ENCODE peak calls at places on chromosomes 1 and 21, in ten cellular contexts. D, F, E, U, H, Z, A, I, L and M are unnamed samples.

GRCh38 chr1:56334027-56334426 is 245.3 kb downstream of the PLPP3 start:
- DNase-seq in D (no peak), F (no peak), E (no peak), U (no peak), H (no peak), Z (no peak), A (no peak), I (no peak), L (no peak), M (no peak)

GRCh38 chr21:41916888-41917433 is 36.9 kb downstream of the C2CD2 start:
- DNase-seq in D (no peak), F (no peak), E (no peak), U (no peak), H (no peak), Z (peak; percentile 40), A (no peak), I (no peak), L (no peak), M (no peak)

GRCh38 chr1:33349081-33349759 is 28.3 kb upstream of the A3GALT2 start:
- DNase-seq in D (peak; percentile 14), F (no peak), E (peak; percentile 57), U (no peak), H (peak; percentile 21), Z (peak; percentile 88), A (no peak), I (peak; percentile 22), L (peak; percentile 62), M (no peak)

GRCh38 chr1:22142315-22143064 is 407 bp downstream of the WNT4 start:
- DNase-seq in D (no peak), F (no peak), E (peak; percentile 34), U (no peak), H (peak; percentile 40), Z (no peak), A (no peak), I (no peak), L (peak; percentile 76), M (no peak)

GRCh38 chr1:58942759-58943191 is 158.9 kb upstream of the JUN start:
- DNase-seq in D (no peak), F (no peak), E (no peak), U (no peak), H (no peak), Z (no peak), A (no peak), I (no peak), L (no peak), M (no peak)

GRCh38 chr1:37999434-38000232 is 5.7 kb downstream of the FHL3 start:
- DNase-seq in D (no peak), F (no peak), E (no peak), U (no peak), H (peak; percentile 50), Z (peak; percentile 85), A (peak; percentile 54), I (no peak), L (no peak), M (no peak)

GRCh38 chr21:31687108-31687507 is 27.6 kb downstream of the SOD1 start:
- DNase-seq in D (no peak), F (no peak), E (no peak), U (no peak), H (no peak), Z (no peak), A (no peak), I (no peak), L (no peak), M (no peak)

GRCh38 chr21:41958886-41959563 is 5.2 kb upstream of the C2CD2 start:
- DNase-seq in D (no peak), F (no peak), E (no peak), U (no peak), H (no peak), Z (peak; percentile 53), A (no peak), I (no peak), L (peak; percentile 51), M (no peak)

GRCh38 chr1:101314244-101314643 is 77.4 kb downstream of the S1PR1 start:
- DNase-seq in D (no peak), F (no peak), E (peak; percentile 39), U (no peak), H (peak; percentile 67), Z (no peak), A (no peak), I (no peak), L (no peak), M (no peak)

GRCh38 chr1:78833491-78833890 is 173.0 kb downstream of the ADGRL4 start:
- DNase-seq in D (no peak), F (peak; percentile 81), E (no peak), U (peak; percentile 43), H (peak; percentile 45), Z (no peak), A (no peak), I (no peak), L (no peak), M (peak; percentile 84)

GRCh38 chr1:201068976-201069375 is 43.2 kb downstream of the CACNA1S start:
- DNase-seq in D (no peak), F (no peak), E (no peak), U (no peak), H (no peak), Z (peak; percentile 67), A (no peak), I (no peak), L (no peak), M (no peak)

GRCh38 chr1:20980051-20980450 is 192.9 kb upstream of the HP1BP3 start:
- DNase-seq in D (no peak), F (no peak), E (no peak), U (no peak), H (no peak), Z (no peak), A (no peak), I (no peak), L (no peak), M (no peak)

GRCh38 chr1:236063919-236064673 is 794 bp downstream of the NID1 start:
- DNase-seq in D (peak; percentile 11), F (peak; percentile 19), E (peak; percentile 37), U (peak; percentile 46), H (peak; percentile 67), Z (peak; percentile 90), A (peak; percentile 36), I (peak; percentile 36), L (peak; percentile 68), M (no peak)

GRCh38 chr1:14745321-14745720 is 146.8 kb downstream of the KAZN start:
- DNase-seq in D (no peak), F (no peak), E (no peak), U (no peak), H (no peak), Z (no peak), A (no peak), I (no peak), L (no peak), M (no peak)

GRCh38 chr1:119742193-119742592 is 26.5 kb downstream of the HMGCS2 start:
- DNase-seq in D (no peak), F (no peak), E (no peak), U (peak; percentile 2), H (peak; percentile 55), Z (no peak), A (no peak), I (no peak), L (no peak), M (no peak)